ENCODE peak calls at places on chromosomes 11 and 22, in ten cellular contexts. J, B, X, U, E, H, M, A, Y and R are unnamed samples.

GRCh38 chr11:56841210-56841810 is 92.8 kb upstream of the OR9G4 start:
- DNase-seq in J (peak), B (peak), X (peak), U (peak), E (peak), H (peak), M (peak), A (no peak), Y (peak), R (peak)

GRCh38 chr11:14443642-14444041 is 56.0 kb downstream of the COPB1 start:
- DNase-seq in J (peak), B (peak), X (no peak), U (no peak), E (no peak), H (no peak), M (no peak), A (no peak), Y (peak), R (no peak)

GRCh38 chr11:73297702-73298101 is 10.4 kb upstream of the ARHGEF17 start:
- DNase-seq in J (no peak), B (no peak), X (no peak), U (no peak), E (no peak), H (no peak), M (no peak), A (no peak), Y (no peak), R (no peak)

GRCh38 chr11:34012734-34013133 is 38.8 kb upstream of the CAPRIN1 start:
- DNase-seq in J (no peak), B (no peak), X (no peak), U (no peak), E (no peak), H (no peak), M (no peak), A (no peak), Y (no peak), R (no peak)

GRCh38 chr22:20407829-20408228 is 13.9 kb downstream of the ZNF74 start:
- DNase-seq in J (no peak), B (no peak), X (no peak), U (no peak), E (no peak), H (no peak), M (no peak), A (no peak), Y (no peak), R (no peak)

GRCh38 chr11:87338046-87338639 is 300.4 kb downstream of the TMEM135 start:
- DNase-seq in J (no peak), B (no peak), X (no peak), U (no peak), E (no peak), H (no peak), M (no peak), A (no peak), Y (no peak), R (no peak)

GRCh38 chr11:19525276-19525675 is 187.4 kb upstream of the NAV2 start:
- DNase-seq in J (no peak), B (no peak), X (no peak), U (peak), E (no peak), H (peak), M (no peak), A (no peak), Y (no peak), R (no peak)

GRCh38 chr11:12211331-12212065 is 101.1 kb downstream of the MICAL2 start:
- DNase-seq in J (no peak), B (no peak), X (no peak), U (no peak), E (no peak), H (no peak), M (no peak), A (no peak), Y (no peak), R (no peak)

GRCh38 chr11:66768818-66769217 is 39.8 kb upstream of the SPTBN2 start:
- DNase-seq in J (no peak), B (no peak), X (no peak), U (no peak), E (no peak), H (no peak), M (no peak), A (no peak), Y (no peak), R (no peak)

GRCh38 chr11:101458161-101458560 is 125.6 kb downstream of the TRPC6 start:
- DNase-seq in J (no peak), B (no peak), X (no peak), U (no peak), E (no peak), H (no peak), M (no peak), A (no peak), Y (no peak), R (no peak)

GRCh38 chr11:77299528-77299993 is 1.9 kb downstream of the GDPD4 start:
- DNase-seq in J (no peak), B (peak), X (peak), U (no peak), E (no peak), H (no peak), M (peak), A (no peak), Y (peak), R (no peak)
- TF ChIP-seq MAX in J (no peak), B (no peak), X (no peak), U (no peak), E (no peak), H (no peak), M (no peak), A (no peak), Y (peak), R (no peak)

GRCh38 chr22:46996595-46997310 is 234.3 kb downstream of the TBC1D22A start:
- DNase-seq in J (peak), B (peak), X (no peak), U (no peak), E (no peak), H (no peak), M (peak), A (no peak), Y (peak), R (peak)
- TF ChIP-seq CTCF in J (no peak), B (peak), X (peak), U (no peak), E (no peak), H (peak), M (peak), A (peak), Y (peak), R (peak)

GRCh38 chr11:27083241-27083640 is 42.6 kb downstream of the BBOX1 start:
- DNase-seq in J (no peak), B (no peak), X (no peak), U (no peak), E (no peak), H (no peak), M (no peak), A (no peak), Y (no peak), R (no peak)

GRCh38 chr11:27085115-27085514 is 44.5 kb downstream of the BBOX1 start:
- DNase-seq in J (no peak), B (no peak), X (no peak), U (no peak), E (no peak), H (no peak), M (no peak), A (no peak), Y (no peak), R (no peak)

GRCh38 chr11:27084407-27084985 is 43.9 kb downstream of the BBOX1 start:
- DNase-seq in J (no peak), B (no peak), X (no peak), U (no peak), E (no peak), H (no peak), M (no peak), A (peak), Y (no peak), R (no peak)

GRCh38 chr11:27083782-27084181 is 43.2 kb downstream of the BBOX1 start:
- DNase-seq in J (no peak), B (no peak), X (no peak), U (no peak), E (no peak), H (no peak), M (no peak), A (no peak), Y (no peak), R (no peak)

DNA sequence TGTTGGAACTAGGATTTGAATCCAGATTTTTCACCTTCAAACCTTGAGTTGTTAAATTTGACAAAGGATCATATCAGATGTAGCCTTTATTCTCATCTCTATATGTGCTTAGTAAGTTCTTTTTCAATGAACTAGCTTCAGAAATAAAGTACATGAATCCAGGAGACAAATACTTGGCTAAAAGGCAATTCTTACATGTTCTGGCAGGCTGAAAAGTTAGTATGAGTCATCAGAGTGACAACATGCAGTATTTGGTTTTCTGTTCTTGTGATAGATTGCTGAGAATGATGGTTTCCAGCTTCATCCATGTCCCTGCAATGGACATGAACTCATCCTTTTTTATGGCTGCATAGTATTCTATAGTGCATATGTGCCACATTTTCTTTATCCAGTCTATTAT is 40.4 kb downstream of the BBOX1 start:
- DNase-seq in J (no peak), B (no peak), X (no peak), U (no peak), E (no peak), H (no peak), M (no peak), A (no peak), Y (no peak), R (no peak)
- TF ChIP-seq MAX in J (no peak), B (no peak), X (no peak), U (no peak), E (no peak), H (no peak), M (no peak), A (no peak), Y (no peak), R (no peak)

GRCh38 chr11:2867722-2868548 is 17.6 kb downstream of the CDKN1C start:
- DNase-seq in J (no peak), B (no peak), X (no peak), U (no peak), E (no peak), H (no peak), M (peak), A (no peak), Y (no peak), R (no peak)
- TF ChIP-seq CTCF in J (no peak), B (no peak), X (no peak), U (no peak), E (no peak), H (no peak), M (peak), A (no peak), Y (no peak), R (no peak)

GRCh38 chr11:45919276-45919675 is 1.6 kb upstream of the PEX16 start:
- DNase-seq in J (peak), B (no peak), X (no peak), U (no peak), E (no peak), H (no peak), M (no peak), A (no peak), Y (no peak), R (no peak)
- TF ChIP-seq MAX in J (no peak), B (no peak), X (no peak), U (no peak), E (no peak), H (no peak), M (no peak), A (no peak), Y (no peak), R (no peak)

GRCh38 chr11:128691802-128692749 is 1.8 kb upstream of the FLI1 start:
- DNase-seq in J (peak), B (no peak), X (no peak), U (no peak), E (peak), H (no peak), M (no peak), A (no peak), Y (no peak), R (peak)
- TF ChIP-seq CTCF in J (peak), B (no peak), X (no peak), U (peak), E (no peak), H (peak), M (peak), A (peak), Y (no peak), R (peak)

GRCh38 chr11:9875402-9875801 is 211.5 kb downstream of the SWAP70 start:
- DNase-seq in J (no peak), B (no peak), X (no peak), U (no peak), E (no peak), H (no peak), M (no peak), A (no peak), Y (no peak), R (no peak)
- TF ChIP-seq MAX in J (no peak), B (no peak), X (no peak), U (no peak), E (no peak), H (no peak), M (no peak), A (no peak), Y (no peak), R (no peak)

DNA sequence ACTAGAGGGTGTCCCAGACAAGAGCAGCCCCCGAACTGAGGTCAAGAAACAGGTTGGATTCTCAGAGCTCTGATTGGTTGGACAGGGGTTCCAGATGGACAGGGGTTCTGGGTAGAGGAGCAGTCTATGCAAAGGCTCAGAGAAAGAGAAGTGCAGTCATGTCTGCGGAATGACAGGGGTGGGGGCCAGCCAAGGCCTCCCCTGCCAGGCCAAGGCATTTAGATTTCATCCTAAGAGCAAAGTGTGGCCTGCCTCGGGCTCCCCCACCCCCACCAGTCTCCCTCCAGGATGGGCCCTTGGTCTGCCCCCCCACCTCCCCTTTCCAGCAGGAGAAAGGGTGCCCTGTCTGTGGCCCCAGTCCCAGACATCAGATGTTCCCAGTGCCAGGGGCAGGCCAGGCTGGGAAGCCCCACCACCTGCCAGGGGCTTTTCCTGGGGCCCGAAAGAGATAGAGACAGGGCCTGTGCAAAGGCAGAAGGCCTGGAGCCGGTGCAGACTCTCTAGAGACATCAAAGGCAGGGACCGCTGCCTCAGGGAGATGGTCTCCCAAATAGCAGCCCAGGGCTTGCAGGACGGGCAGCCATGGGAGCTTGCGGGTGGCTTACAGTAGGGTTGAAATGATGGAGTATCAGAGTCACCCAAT is 9.4 kb downstream of the SUSD2 start:
- DNase-seq in J (peak), B (no peak), X (no peak), U (no peak), E (no peak), H (no peak), M (no peak), A (no peak), Y (no peak), R (no peak)
- TF ChIP-seq CTCF in J (peak), B (no peak), X (no peak), U (no peak), E (no peak), H (no peak), M (peak), A (no peak), Y (peak), R (no peak)